ENCODE peak calls at places on chromosomes 11 and 22, in ten cellular contexts. One of them, this sample, is unnamed.

GRCh38 chr11:88064097-88064705 is 111.0 kb downstream of the RAB38 start:
- DNase-seq in spleen: no peak
- DNase-seq in brain microvascular endothelial cell: no peak
- DNase-seq in pancreas: no peak
- DNase-seq in CD8-positive, alpha-beta T cell: no peak
- DNase-seq in B cell: no peak
- DNase-seq in CD4-positive, alpha-beta T cell: no peak
- DNase-seq in body of pancreas: no peak
- DNase-seq in ascending aorta: no peak
- DNase-seq in fibroblast of lung: no peak
- DNase-seq in this sample: no peak

GRCh38 chr11:57324154-57324885 is 432 bp downstream of the TNKS1BP1 start:
- DNase-seq in ascending aorta: no peak
- DNase-seq in B cell: no peak
- DNase-seq in CD8-positive, alpha-beta T cell: no peak
- DNase-seq in brain microvascular endothelial cell: peak
- DNase-seq in fibroblast of lung: peak
- DNase-seq in CD4-positive, alpha-beta T cell: no peak
- DNase-seq in spleen: peak
- DNase-seq in body of pancreas: peak
- DNase-seq in pancreas: no peak
- DNase-seq in this sample: peak

GRCh38 chr11:80155412-80156017 is 714.7 kb upstream of the TENM4 start:
- DNase-seq in body of pancreas: no peak
- DNase-seq in B cell: no peak
- DNase-seq in spleen: no peak
- DNase-seq in fibroblast of lung: no peak
- DNase-seq in ascending aorta: no peak
- DNase-seq in CD8-positive, alpha-beta T cell: no peak
- DNase-seq in CD4-positive, alpha-beta T cell: no peak
- DNase-seq in pancreas: no peak
- DNase-seq in brain microvascular endothelial cell: peak
- DNase-seq in this sample: no peak

GRCh38 chr22:31253949-31254348 is 38.3 kb downstream of the PIK3IP1 start:
- DNase-seq in CD8-positive, alpha-beta T cell: no peak
- DNase-seq in body of pancreas: peak
- DNase-seq in ascending aorta: no peak
- DNase-seq in brain microvascular endothelial cell: no peak
- DNase-seq in pancreas: peak
- DNase-seq in fibroblast of lung: peak
- DNase-seq in spleen: no peak
- DNase-seq in CD4-positive, alpha-beta T cell: no peak
- DNase-seq in B cell: no peak
- DNase-seq in this sample: peak

GRCh38 chr11:1564535-1565172 is 7.4 kb downstream of the DUSP8 start:
- DNase-seq in CD4-positive, alpha-beta T cell: peak
- DNase-seq in fibroblast of lung: peak
- DNase-seq in pancreas: peak
- DNase-seq in spleen: peak
- DNase-seq in CD8-positive, alpha-beta T cell: peak
- DNase-seq in body of pancreas: peak
- DNase-seq in brain microvascular endothelial cell: peak
- DNase-seq in ascending aorta: peak
- DNase-seq in B cell: peak
- DNase-seq in this sample: peak

GRCh38 chr22:16783930-16784354 is 41.3 kb downstream of the XKR3 start:
- DNase-seq in body of pancreas: no peak
- DNase-seq in pancreas: no peak
- DNase-seq in ascending aorta: no peak
- DNase-seq in B cell: no peak
- DNase-seq in CD4-positive, alpha-beta T cell: no peak
- DNase-seq in spleen: no peak
- DNase-seq in brain microvascular endothelial cell: no peak
- DNase-seq in fibroblast of lung: no peak
- DNase-seq in CD8-positive, alpha-beta T cell: no peak
- DNase-seq in this sample: no peak

GRCh38 chr11:119800619-119801018 is 71.6 kb upstream of the NECTIN1 start:
- DNase-seq in fibroblast of lung: no peak
- DNase-seq in CD8-positive, alpha-beta T cell: no peak
- DNase-seq in spleen: peak
- DNase-seq in B cell: no peak
- DNase-seq in pancreas: peak
- DNase-seq in brain microvascular endothelial cell: no peak
- DNase-seq in ascending aorta: no peak
- DNase-seq in CD4-positive, alpha-beta T cell: no peak
- DNase-seq in body of pancreas: no peak
- DNase-seq in this sample: no peak

GRCh38 chr11:75533843-75534242 is 8.1 kb upstream of the GDPD5 start:
- DNase-seq in CD4-positive, alpha-beta T cell: no peak
- DNase-seq in B cell: no peak
- DNase-seq in brain microvascular endothelial cell: no peak
- DNase-seq in fibroblast of lung: no peak
- DNase-seq in body of pancreas: no peak
- DNase-seq in pancreas: no peak
- DNase-seq in ascending aorta: no peak
- DNase-seq in CD8-positive, alpha-beta T cell: no peak
- DNase-seq in spleen: no peak
- DNase-seq in this sample: no peak

GRCh38 chr11:19725379-19726079 is 12.9 kb downstream of the NAV2 start:
- DNase-seq in ascending aorta: peak
- DNase-seq in fibroblast of lung: peak
- DNase-seq in CD4-positive, alpha-beta T cell: no peak
- DNase-seq in B cell: no peak
- DNase-seq in CD8-positive, alpha-beta T cell: no peak
- DNase-seq in body of pancreas: peak
- DNase-seq in spleen: no peak
- DNase-seq in brain microvascular endothelial cell: no peak
- DNase-seq in pancreas: no peak
- DNase-seq in this sample: peak

GRCh38 chr11:18737642-18738041 is 11.7 kb upstream of the IGSF22 start:
- DNase-seq in spleen: no peak
- DNase-seq in CD8-positive, alpha-beta T cell: no peak
- DNase-seq in CD4-positive, alpha-beta T cell: no peak
- DNase-seq in ascending aorta: no peak
- DNase-seq in pancreas: no peak
- DNase-seq in B cell: no peak
- DNase-seq in brain microvascular endothelial cell: no peak
- DNase-seq in fibroblast of lung: no peak
- DNase-seq in body of pancreas: no peak
- DNase-seq in this sample: no peak

GRCh38 chr11:48107188-48107704 is 109.4 kb upstream of the OR4B1 start:
- DNase-seq in ascending aorta: no peak
- DNase-seq in brain microvascular endothelial cell: no peak
- DNase-seq in fibroblast of lung: peak
- DNase-seq in body of pancreas: no peak
- DNase-seq in CD4-positive, alpha-beta T cell: no peak
- DNase-seq in pancreas: no peak
- DNase-seq in B cell: peak
- DNase-seq in CD8-positive, alpha-beta T cell: no peak
- DNase-seq in spleen: peak
- DNase-seq in this sample: no peak

GRCh38 chr11:68868221-68868620 is 26.5 kb upstream of the CPT1A start:
- DNase-seq in brain microvascular endothelial cell: no peak
- DNase-seq in body of pancreas: no peak
- DNase-seq in pancreas: no peak
- DNase-seq in ascending aorta: no peak
- DNase-seq in CD8-positive, alpha-beta T cell: no peak
- DNase-seq in spleen: peak
- DNase-seq in B cell: no peak
- DNase-seq in CD4-positive, alpha-beta T cell: no peak
- DNase-seq in fibroblast of lung: no peak
- DNase-seq in this sample: no peak

GRCh38 chr11:8839306-8839956 is 71.6 kb upstream of the AKIP1 start:
- DNase-seq in spleen: peak
- DNase-seq in fibroblast of lung: peak
- DNase-seq in B cell: no peak
- DNase-seq in brain microvascular endothelial cell: no peak
- DNase-seq in CD4-positive, alpha-beta T cell: no peak
- DNase-seq in body of pancreas: no peak
- DNase-seq in ascending aorta: no peak
- DNase-seq in CD8-positive, alpha-beta T cell: no peak
- DNase-seq in pancreas: no peak
- DNase-seq in this sample: no peak
- TF ChIP-seq CTCF in spleen: no peak
- TF ChIP-seq CTCF in fibroblast of lung: no peak
- TF ChIP-seq CTCF in B cell: no peak
- TF ChIP-seq CTCF in brain microvascular endothelial cell: no peak
- TF ChIP-seq CTCF in CD4-positive, alpha-beta T cell: no peak
- TF ChIP-seq CTCF in body of pancreas: no peak
- TF ChIP-seq CTCF in ascending aorta: no peak
- TF ChIP-seq CTCF in CD8-positive, alpha-beta T cell: no peak
- TF ChIP-seq CTCF in pancreas: no peak
- TF ChIP-seq CTCF in this sample: no peak

DNA sequence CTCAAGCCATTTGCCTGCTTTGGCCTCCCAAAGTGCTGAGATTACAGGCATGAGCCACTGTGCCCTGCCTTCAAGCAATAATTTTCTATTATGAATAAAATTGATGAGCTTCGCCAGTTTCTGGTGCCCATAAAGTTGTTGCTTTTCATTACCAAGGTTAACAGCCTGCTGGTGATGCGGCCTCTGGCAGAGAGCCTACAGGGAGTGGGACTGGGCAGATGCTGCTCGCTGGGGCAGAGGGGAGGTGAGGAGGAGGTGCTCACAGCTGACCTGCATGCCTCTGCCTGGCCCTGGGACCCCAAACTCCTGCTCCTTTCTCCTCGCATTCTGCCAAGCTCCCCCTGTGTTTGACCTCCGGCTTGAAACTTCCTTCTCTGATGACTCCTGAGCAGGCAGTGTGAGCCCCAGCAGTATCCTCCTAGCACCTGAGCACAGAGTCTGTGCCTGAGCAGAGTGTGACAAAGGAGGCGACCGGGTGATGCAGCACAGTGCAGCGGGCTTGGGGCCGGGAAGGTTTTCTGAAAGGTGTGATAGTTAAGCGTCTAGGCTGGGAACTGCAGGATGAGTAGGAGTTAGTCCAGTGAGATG is 56.1 kb upstream of the B3GAT1 start:
- DNase-seq in body of pancreas: no peak
- DNase-seq in CD4-positive, alpha-beta T cell: no peak
- DNase-seq in ascending aorta: no peak
- DNase-seq in B cell: no peak
- DNase-seq in brain microvascular endothelial cell: no peak
- DNase-seq in CD8-positive, alpha-beta T cell: no peak
- DNase-seq in fibroblast of lung: no peak
- DNase-seq in pancreas: no peak
- DNase-seq in spleen: no peak
- DNase-seq in this sample: no peak
- TF ChIP-seq CTCF in body of pancreas: no peak
- TF ChIP-seq CTCF in CD4-positive, alpha-beta T cell: no peak
- TF ChIP-seq CTCF in ascending aorta: no peak
- TF ChIP-seq CTCF in B cell: no peak
- TF ChIP-seq CTCF in brain microvascular endothelial cell: no peak
- TF ChIP-seq CTCF in CD8-positive, alpha-beta T cell: no peak
- TF ChIP-seq CTCF in fibroblast of lung: no peak
- TF ChIP-seq CTCF in pancreas: no peak
- TF ChIP-seq CTCF in spleen: no peak
- TF ChIP-seq CTCF in this sample: no peak

GRCh38 chr11:6472934-6473333 is 807 bp downstream of the TRIM3 start:
- DNase-seq in body of pancreas: no peak
- DNase-seq in spleen: no peak
- DNase-seq in ascending aorta: no peak
- DNase-seq in B cell: no peak
- DNase-seq in pancreas: no peak
- DNase-seq in CD8-positive, alpha-beta T cell: no peak
- DNase-seq in CD4-positive, alpha-beta T cell: no peak
- DNase-seq in brain microvascular endothelial cell: no peak
- DNase-seq in fibroblast of lung: no peak
- DNase-seq in this sample: no peak

GRCh38 chr11:6475936-6476335 is 2.2 kb upstream of the TRIM3 start:
- DNase-seq in brain microvascular endothelial cell: no peak
- DNase-seq in pancreas: no peak
- DNase-seq in fibroblast of lung: no peak
- DNase-seq in body of pancreas: peak
- DNase-seq in B cell: no peak
- DNase-seq in ascending aorta: no peak
- DNase-seq in CD4-positive, alpha-beta T cell: no peak
- DNase-seq in spleen: no peak
- DNase-seq in CD8-positive, alpha-beta T cell: no peak
- DNase-seq in this sample: no peak

GRCh38 chr11:6474806-6475500 is 1.2 kb upstream of the TRIM3 start:
- DNase-seq in fibroblast of lung: no peak
- DNase-seq in brain microvascular endothelial cell: no peak
- DNase-seq in ascending aorta: no peak
- DNase-seq in body of pancreas: no peak
- DNase-seq in pancreas: no peak
- DNase-seq in CD4-positive, alpha-beta T cell: no peak
- DNase-seq in spleen: no peak
- DNase-seq in B cell: no peak
- DNase-seq in CD8-positive, alpha-beta T cell: no peak
- DNase-seq in this sample: no peak

GRCh38 chr11:6474423-6474792 is 667 bp upstream of the TRIM3 start:
- DNase-seq in fibroblast of lung: no peak
- DNase-seq in CD4-positive, alpha-beta T cell: no peak
- DNase-seq in spleen: no peak
- DNase-seq in pancreas: no peak
- DNase-seq in brain microvascular endothelial cell: no peak
- DNase-seq in B cell: no peak
- DNase-seq in CD8-positive, alpha-beta T cell: no peak
- DNase-seq in ascending aorta: no peak
- DNase-seq in body of pancreas: no peak
- DNase-seq in this sample: no peak

GRCh38 chr11:6473481-6474422 is at the start of gene TRIM3:
- DNase-seq in CD4-positive, alpha-beta T cell: peak
- DNase-seq in body of pancreas: peak
- DNase-seq in ascending aorta: peak
- DNase-seq in B cell: peak
- DNase-seq in CD8-positive, alpha-beta T cell: peak
- DNase-seq in spleen: peak
- DNase-seq in brain microvascular endothelial cell: peak
- DNase-seq in pancreas: peak
- DNase-seq in fibroblast of lung: peak
- DNase-seq in this sample: peak
- TF ChIP-seq CTCF in CD4-positive, alpha-beta T cell: no peak
- TF ChIP-seq CTCF in body of pancreas: no peak
- TF ChIP-seq CTCF in ascending aorta: peak
- TF ChIP-seq CTCF in B cell: no peak
- TF ChIP-seq CTCF in CD8-positive, alpha-beta T cell: no peak
- TF ChIP-seq CTCF in spleen: no peak
- TF ChIP-seq CTCF in brain microvascular endothelial cell: peak
- TF ChIP-seq CTCF in pancreas: no peak
- TF ChIP-seq CTCF in fibroblast of lung: peak
- TF ChIP-seq CTCF in this sample: no peak

DNA sequence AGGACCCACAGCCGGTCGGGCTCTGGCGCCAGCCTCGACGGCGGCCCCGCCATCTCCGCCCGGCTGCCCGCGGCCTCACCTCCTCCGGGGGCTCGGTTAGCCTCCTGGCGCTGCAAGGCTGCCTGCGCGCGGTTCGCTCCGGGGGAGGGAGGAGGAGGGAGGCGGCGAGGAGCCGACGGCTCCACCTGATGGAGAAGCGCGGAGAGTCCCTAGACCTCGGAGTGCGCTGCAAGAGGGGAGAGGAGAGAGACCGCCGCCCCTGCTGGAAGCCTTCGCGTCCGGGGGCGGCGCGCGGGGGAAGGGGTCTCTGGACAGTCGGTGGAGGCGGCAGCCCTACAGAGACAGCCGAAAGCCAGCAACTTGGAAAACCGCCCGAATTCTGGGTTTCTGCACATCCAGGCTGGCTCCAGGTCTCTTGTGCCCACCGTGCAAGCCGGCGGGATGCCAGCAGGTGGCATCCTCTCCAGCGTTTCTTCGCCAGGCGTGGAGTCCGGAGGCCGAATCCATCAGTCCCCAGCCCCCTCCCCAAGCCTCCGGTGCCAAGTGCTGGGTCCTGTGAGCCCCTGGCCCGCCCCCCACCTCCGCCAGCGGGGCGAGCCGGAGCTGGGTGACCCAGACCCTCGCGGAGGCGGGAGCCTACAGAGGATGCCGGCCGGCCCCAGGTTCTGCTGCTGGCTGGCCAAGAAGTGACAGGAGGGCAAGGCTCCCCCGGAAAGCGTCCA is 2.9 kb upstream of the KIRREL3 start:
- DNase-seq in fibroblast of lung: peak
- DNase-seq in brain microvascular endothelial cell: no peak
- DNase-seq in body of pancreas: peak
- DNase-seq in pancreas: peak
- DNase-seq in spleen: no peak
- DNase-seq in CD4-positive, alpha-beta T cell: no peak
- DNase-seq in ascending aorta: no peak
- DNase-seq in B cell: no peak
- DNase-seq in CD8-positive, alpha-beta T cell: no peak
- DNase-seq in this sample: no peak
- TF ChIP-seq CTCF in fibroblast of lung: peak
- TF ChIP-seq CTCF in brain microvascular endothelial cell: peak
- TF ChIP-seq CTCF in body of pancreas: peak
- TF ChIP-seq CTCF in pancreas: no peak
- TF ChIP-seq CTCF in spleen: peak
- TF ChIP-seq CTCF in CD4-positive, alpha-beta T cell: no peak
- TF ChIP-seq CTCF in ascending aorta: no peak
- TF ChIP-seq CTCF in B cell: no peak
- TF ChIP-seq CTCF in CD8-positive, alpha-beta T cell: no peak
- TF ChIP-seq CTCF in this sample: no peak